ENCODE peak calls at places on chromosomes 7 and 10, in seven cellular contexts. N, B, F, M, O, V and R are unnamed samples.
A peak's percentile ranks its signal among the peaks of the same experiment; 100 is the strongest.

GRCh38 chr7:69871213-69871885 is 273.1 kb downstream of the AUTS2 start:
- DNase-seq in N (no peak), B (peak; percentile 36), F (no peak), M (peak; percentile 44), O (no peak), V (no peak), R (no peak)

GRCh38 chr10:76576276-76576962 is 1061.2 kb downstream of the KCNMA1 start:
- DNase-seq in N (no peak), B (peak; percentile 76), F (no peak), M (no peak), O (no peak), V (no peak), R (no peak)

GRCh38 chr10:8055420-8056349 is 1.2 kb downstream of the GATA3 start:
- DNase-seq in N (no peak), B (no peak), F (no peak), M (no peak), O (peak; percentile 87), V (no peak), R (no peak)

GRCh38 chr10:122999347-122999746 is 9.2 kb downstream of the IKZF5 start:
- DNase-seq in N (no peak), B (no peak), F (no peak), M (no peak), O (no peak), V (no peak), R (no peak)

GRCh38 chr10:16020836-16021235 is 160.5 kb upstream of the MINDY3 start:
- DNase-seq in N (no peak), B (no peak), F (no peak), M (no peak), O (no peak), V (no peak), R (no peak)

GRCh38 chr7:375491-375821 is 85.5 kb downstream of the FOXL3 start:
- DNase-seq in N (peak; percentile 10), B (no peak), F (peak; percentile 52), M (no peak), O (peak; percentile 72), V (peak; percentile 62), R (peak; percentile 66)

GRCh38 chr10:46306550-46307184 is 19.9 kb downstream of the ANTXRL start:
- DNase-seq in N (no peak), B (no peak), F (no peak), M (no peak), O (peak; percentile 72), V (peak; percentile 48), R (no peak)

GRCh38 chr10:68082815-68083395 is 7.8 kb upstream of the HERC4 start:
- DNase-seq in N (no peak), B (peak; percentile 67), F (no peak), M (no peak), O (no peak), V (no peak), R (no peak)

GRCh38 chr7:10475940-10476641 is 497.6 kb upstream of the PHF14 start:
- DNase-seq in N (no peak), B (no peak), F (no peak), M (no peak), O (no peak), V (no peak), R (no peak)

GRCh38 chr7:101598981-101599681 is 30.0 kb downstream of the MYL10 start:
- DNase-seq in N (no peak), B (no peak), F (no peak), M (no peak), O (peak; percentile 64), V (peak; percentile 83), R (peak; percentile 88)

GRCh38 chr10:21494221-21495001 is 31.1 kb downstream of the SKIDA1 start:
- DNase-seq in N (no peak), B (no peak), F (peak; percentile 78), M (no peak), O (peak; percentile 85), V (peak; percentile 65), R (peak; percentile 76)

GRCh38 chr10:92689663-92690210 is at the start of gene HHEX:
- DNase-seq in N (no peak), B (peak; percentile 76), F (peak; percentile 72), M (peak; percentile 57), O (peak; percentile 98), V (no peak), R (no peak)

GRCh38 chr10:74900297-74900696 is 73.9 kb downstream of the KAT6B start:
- DNase-seq in N (no peak), B (no peak), F (no peak), M (no peak), O (no peak), V (no peak), R (no peak)

GRCh38 chr7:85103352-85103751 is 83.5 kb downstream of the SEMA3D start:
- DNase-seq in N (no peak), B (no peak), F (no peak), M (no peak), O (no peak), V (peak; percentile 67), R (no peak)

GRCh38 chr7:42082144-42082543 is 154.9 kb downstream of the GLI3 start:
- DNase-seq in N (no peak), B (peak; percentile 84), F (no peak), M (no peak), O (no peak), V (no peak), R (no peak)

GRCh38 chr10:20877986-20878979 is 18.8 kb downstream of the NEBL start:
- DNase-seq in N (no peak), B (no peak), F (no peak), M (no peak), O (no peak), V (no peak), R (no peak)

GRCh38 chr7:21651697-21652096 is 108.9 kb downstream of the DNAH11 start:
- DNase-seq in N (no peak), B (no peak), F (no peak), M (no peak), O (no peak), V (no peak), R (no peak)

DNA sequence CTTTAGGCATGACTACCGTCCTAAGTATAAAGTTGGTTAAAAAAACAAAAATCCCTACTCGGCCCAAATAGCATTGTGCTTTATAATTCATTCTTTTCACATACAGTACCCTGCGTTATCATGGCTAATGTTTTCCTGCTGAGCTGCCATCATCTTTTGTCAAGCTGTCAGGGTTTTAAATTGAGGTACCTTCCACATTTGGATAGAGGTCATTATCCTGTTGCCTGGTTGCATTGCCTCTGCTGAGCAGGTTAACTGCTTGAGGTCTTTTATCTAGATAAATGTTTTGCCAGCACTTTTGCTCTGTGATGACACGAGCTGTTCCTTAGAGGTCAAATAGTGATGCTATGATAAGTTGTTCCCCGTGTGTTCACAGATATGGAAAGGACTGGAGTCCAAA is 94.4 kb upstream of the FZD1 start:
- DNase-seq in N (no peak), B (no peak), F (no peak), M (no peak), O (no peak), V (no peak), R (no peak)
- H3K27ac ChIP-seq in N (no peak overlapping the region), B (no peak overlapping the region), F (no peak overlapping the region), M (no peak overlapping the region), O (no peak overlapping the region), V (no peak overlapping the region), R (no peak overlapping the region)

DNA sequence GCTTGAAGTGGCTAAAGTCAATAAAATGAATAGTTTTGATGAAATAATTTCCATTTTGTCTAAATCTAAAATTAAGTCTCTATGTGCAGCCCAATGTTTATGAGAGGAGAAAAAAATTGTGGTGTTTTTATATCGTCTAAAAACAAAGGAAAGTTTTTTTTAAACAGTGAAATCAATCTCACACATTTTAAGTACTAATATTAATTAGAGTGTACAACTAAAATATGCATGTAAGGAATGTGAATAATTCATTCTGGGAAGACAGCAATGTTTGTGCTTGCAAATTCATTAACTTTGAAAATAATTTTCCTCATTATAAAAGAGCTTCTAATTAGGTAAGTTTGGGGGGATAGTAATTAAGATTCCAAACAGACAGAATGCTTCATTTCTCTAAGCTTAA is at the start of gene NPVF:
- DNase-seq in N (no peak), B (no peak), F (no peak), M (no peak), O (no peak), V (no peak), R (no peak)
- TF ChIP-seq CTCF in N (no peak), B (no peak), F (no peak), M (no peak), O (no peak), V (no peak), R (no peak)

DNA sequence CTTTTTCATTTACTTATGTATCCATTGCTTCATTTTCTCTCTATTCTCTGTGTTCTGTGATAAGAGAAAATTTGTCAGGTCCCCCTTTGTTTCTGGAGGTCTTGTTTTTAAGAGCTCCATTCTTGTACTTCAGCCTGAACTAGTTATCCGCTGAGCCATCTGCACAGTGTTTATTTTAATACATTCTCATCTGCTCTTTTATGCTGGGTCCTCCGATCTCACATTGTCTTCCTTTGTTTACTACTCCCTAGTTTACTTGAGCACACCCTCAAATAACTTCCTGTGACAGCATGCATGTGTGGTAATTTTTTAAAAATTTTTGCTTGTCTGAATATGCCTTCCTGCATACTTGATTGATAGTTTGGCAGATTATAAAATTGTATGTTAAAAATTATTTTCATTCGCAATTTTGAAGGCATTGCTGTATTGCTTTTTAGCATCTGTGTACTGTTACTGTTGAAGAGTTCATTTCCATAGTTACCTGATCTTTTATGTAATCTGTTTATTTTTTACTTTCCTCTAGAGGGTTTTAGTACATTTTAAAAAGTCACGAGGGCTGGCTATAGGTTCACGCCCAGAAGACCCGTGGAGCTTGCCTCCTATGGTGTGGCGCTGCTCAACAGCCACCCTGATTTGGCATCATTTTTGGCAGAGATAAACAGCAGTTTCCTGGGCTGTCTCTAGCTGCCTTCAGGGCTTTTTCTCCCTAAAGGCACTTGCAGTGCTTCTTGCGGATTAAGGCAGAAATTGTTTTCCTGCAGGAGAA is 31.9 kb downstream of the RSBN1L start:
- DNase-seq in N (no peak), B (peak; percentile 55), F (no peak), M (no peak), O (no peak), V (no peak), R (no peak)
- H3K4me3 ChIP-seq in N (no peak overlapping the region), B (no peak overlapping the region), F (no peak overlapping the region), M (no peak overlapping the region), O (no peak overlapping the region), V (no peak overlapping the region), R (no peak overlapping the region)

GRCh38 chr10:10821926-10822325 is 195.7 kb upstream of the CELF2 start:
- DNase-seq in N (no peak), B (no peak), F (no peak), M (no peak), O (no peak), V (no peak), R (no peak)
- H3K27ac ChIP-seq in N (no peak overlapping the region), B (peak overlapping the region; percentile 40), F (no peak overlapping the region), M (no peak overlapping the region), O (no peak overlapping the region), V (peak overlapping the region; percentile 72), R (peak overlapping the region; percentile 82)

GRCh38 chr10:95730233-95730632 is 25.7 kb upstream of the ENTPD1 start:
- DNase-seq in N (no peak), B (no peak), F (no peak), M (no peak), O (no peak), V (no peak), R (no peak)

GRCh38 chr10:95729323-95730055 is 26.5 kb upstream of the ENTPD1 start:
- DNase-seq in N (no peak), B (no peak), F (no peak), M (no peak), O (no peak), V (no peak), R (no peak)

GRCh38 chr10:95728535-95728934 is 27.4 kb upstream of the ENTPD1 start:
- DNase-seq in N (no peak), B (peak; percentile 3), F (no peak), M (no peak), O (no peak), V (no peak), R (no peak)
- TF ChIP-seq CTCF in N (no peak), B (no peak), F (no peak), M (no peak), O (no peak), V (no peak), R (no peak)